ENCODE peak calls at places on chromosomes 7 and 10, in six cellular contexts. R is upper lobe of right lung, V is fibroblast of mammary gland, O is fibroblast of lung, Y is coronary artery, W is fibroblast of pulmonary artery. K is an unnamed sample.

GRCh38 chr10:64014281-64014680 is 493.1 kb downstream of the REEP3 start:
- DNase-seq in W (no peak), Y (no peak), R (no peak), V (no peak), O (no peak), K (no peak)

GRCh38 chr7:100465702-100466311 is 1.7 kb upstream of the SPACDR start:
- DNase-seq in W (peak), Y (peak), V (peak), R (peak), O (peak), K (peak)

GRCh38 chr10:110918269-110918632 is 729 bp downstream of the BBIP1 start:
- DNase-seq in Y (no peak), W (peak), O (peak), R (peak), V (peak), K (peak)

GRCh38 chr10:67225226-67225625 is 299.4 kb downstream of the LRRTM3 start:
- DNase-seq in W (no peak), Y (no peak), R (no peak), O (no peak), V (no peak), K (no peak)

GRCh38 chr7:16934947-16935742 is 53.4 kb upstream of the AGR3 start:
- DNase-seq in R (no peak), O (peak), V (peak), W (no peak), Y (no peak), K (peak)

GRCh38 chr10:118692911-118693310 is 61.9 kb downstream of the CACUL1 start:
- DNase-seq in O (peak), Y (no peak), W (peak), R (no peak), V (peak), K (peak)

GRCh38 chr7:1986366-1987083 is 246.2 kb downstream of the MAD1L1 start:
- DNase-seq in W (no peak), O (no peak), R (no peak), V (no peak), Y (no peak), K (no peak)

GRCh38 chr7:17501461-17502208 is 203.2 kb downstream of the AHR start:
- DNase-seq in V (peak), O (peak), R (no peak), W (peak), Y (no peak), K (peak)

GRCh38 chr7:90540406-90540805 is 55.7 kb upstream of the CDK14 start:
- DNase-seq in R (no peak), W (no peak), O (no peak), V (no peak), Y (no peak), K (no peak)

GRCh38 chr7:82562716-82563404 is 119.3 kb upstream of the CACNA2D1 start:
- DNase-seq in R (no peak), W (peak), O (peak), Y (no peak), V (peak), K (peak)

GRCh38 chr10:43461950-43462349 is 25.0 kb downstream of the ZNF487 start:
- DNase-seq in V (peak), R (no peak), Y (no peak), O (peak), W (peak), K (peak)

GRCh38 chr10:1516492-1517224 is 220.7 kb downstream of the ADARB2 start:
- DNase-seq in V (no peak), W (no peak), O (no peak), Y (peak), R (no peak), K (no peak)

GRCh38 chr7:100166317-100166940 is 2.0 kb downstream of the GAL3ST4 start:
- DNase-seq in V (no peak), O (no peak), Y (no peak), R (peak), W (no peak), K (no peak)

GRCh38 chr10:71998119-71998839 is 34.1 kb downstream of the CHST3 start:
- DNase-seq in R (no peak), V (no peak), Y (no peak), O (no peak), W (no peak), K (no peak)

GRCh38 chr10:2660300-2660699 is 407.0 kb upstream of the PFKP start:
- DNase-seq in R (no peak), V (no peak), Y (no peak), W (no peak), O (no peak), K (no peak)

GRCh38 chr7:101453617-101454016 is 90.9 kb downstream of the COL26A1 start:
- DNase-seq in Y (no peak), R (no peak), W (no peak), V (no peak), O (no peak), K (no peak)

GRCh38 chr7:42493436-42494198 is 256.6 kb upstream of the GLI3 start:
- DNase-seq in V (peak), R (peak), W (peak), Y (peak), O (peak), K (peak)

GRCh38 chr10:72702868-72703581 is 11.1 kb downstream of the MCU start:
- DNase-seq in W (peak), O (peak), V (peak), Y (no peak), R (no peak), K (peak)

GRCh38 chr7:149199234-149199990 is 4.1 kb downstream of the ZNF282 start:
- DNase-seq in O (no peak), R (peak), Y (no peak), V (no peak), W (peak), K (peak)

GRCh38 chr7:142787034-142787768 is 16.4 kb downstream of the PRSS2 start:
- DNase-seq in W (no peak), V (no peak), O (no peak), R (no peak), Y (no peak), K (no peak)

GRCh38 chr7:31497501-31497900 is 16.4 kb upstream of the ITPRID1 start:
- DNase-seq in V (no peak), R (no peak), Y (no peak), O (no peak), W (no peak), K (no peak)

GRCh38 chr7:155647734-155648133 is 3.3 kb downstream of the RBM33 start:
- DNase-seq in O (no peak), R (no peak), V (no peak), W (no peak), Y (no peak), K (no peak)

GRCh38 chr10:122141821-122142651 is 129.1 kb upstream of the BTBD16 start:
- DNase-seq in V (peak), Y (no peak), R (no peak), W (no peak), O (peak), K (peak)

GRCh38 chr7:107463139-107464078 is 6.4 kb upstream of the GPR22 start:
- DNase-seq in Y (peak), V (peak), W (peak), R (no peak), O (peak), K (peak)

GRCh38 chr7:100639995-100640394 is 1.4 kb downstream of the TFR2 start:
- DNase-seq in Y (no peak), W (no peak), V (no peak), R (no peak), O (no peak), K (no peak)

GRCh38 chr10:79404231-79404609 is 41.2 kb downstream of the ZCCHC24 start:
- DNase-seq in Y (peak), O (peak), V (peak), R (peak), W (peak), K (peak)

GRCh38 chr7:18363751-18364402 is 131.7 kb upstream of the HDAC9 start:
- DNase-seq in V (no peak), Y (no peak), W (no peak), R (no peak), O (no peak), K (no peak)

GRCh38 chr7:51602321-51602720 is 285.7 kb upstream of the COBL start:
- DNase-seq in W (no peak), Y (no peak), R (no peak), V (no peak), O (no peak), K (no peak)

GRCh38 chr7:2510909-2511768 is 8.4 kb upstream of the LFNG start:
- DNase-seq in R (no peak), Y (no peak), V (no peak), W (no peak), O (no peak), K (no peak)

GRCh38 chr7:64098-64521 is 128.3 kb upstream of the FAM20C start:
- DNase-seq in W (peak), O (peak), R (peak), Y (no peak), V (peak), K (peak)

GRCh38 chr7:100888988-100889760 is at the start of gene UFSP1:
- DNase-seq in R (no peak), W (no peak), V (no peak), Y (no peak), O (no peak), K (no peak)

GRCh38 chr7:139231513-139232376 is 708 bp downstream of the UBN2 start:
- DNase-seq in W (peak), V (peak), Y (peak), R (peak), O (no peak), K (peak)

GRCh38 chr7:1520574-1521234 is 9.8 kb upstream of the MAFK start:
- DNase-seq in W (peak), O (peak), Y (no peak), V (peak), R (no peak), K (peak)

GRCh38 chr7:18356195-18356645 is 139.3 kb upstream of the HDAC9 start:
- DNase-seq in O (peak), R (no peak), V (peak), W (peak), Y (no peak), K (peak)

GRCh38 chr10:131786756-131787605 is 113.8 kb upstream of the PPP2R2D start:
- DNase-seq in R (no peak), V (peak), O (peak), Y (peak), W (peak), K (peak)

GRCh38 chr7:21851445-21852043 is 94.2 kb downstream of the CDCA7L start:
- DNase-seq in V (no peak), Y (no peak), O (no peak), W (no peak), R (no peak), K (no peak)
- TF ChIP-seq CTCF in V (no peak), Y (no peak), O (no peak), W (no peak), R (no peak), K (no peak)

GRCh38 chr7:5689716-5690115 is 91.7 kb downstream of the RNF216 start:
- DNase-seq in W (peak), O (no peak), R (no peak), V (peak), Y (no peak), K (no peak)
- H3K4me3 ChIP-seq in W (no peak), O (no peak), R (no peak), V (no peak), Y (no peak), K (no peak)

GRCh38 chr10:76080406-76080805 is 649.0 kb downstream of the LRMDA start:
- DNase-seq in V (peak), O (peak), Y (no peak), W (peak), R (no peak), K (peak)

GRCh38 chr10:76082232-76082631 is 650.8 kb downstream of the LRMDA start:
- DNase-seq in W (no peak), V (peak), Y (no peak), R (no peak), O (no peak), K (no peak)

GRCh38 chr10:76085002-76085401 is 653.6 kb downstream of the LRMDA start:
- DNase-seq in Y (no peak), V (no peak), W (no peak), O (no peak), R (no peak), K (no peak)

GRCh38 chr10:76080991-76081390 is 649.6 kb downstream of the LRMDA start:
- DNase-seq in V (peak), R (no peak), O (peak), W (peak), Y (no peak), K (peak)

GRCh38 chr10:76082956-76083355 is 651.5 kb downstream of the LRMDA start:
- DNase-seq in R (no peak), V (peak), O (peak), W (peak), Y (no peak), K (peak)
- TF ChIP-seq CTCF in R (no peak), V (no peak), O (no peak), W (no peak), Y (no peak), K (no peak)

DNA sequence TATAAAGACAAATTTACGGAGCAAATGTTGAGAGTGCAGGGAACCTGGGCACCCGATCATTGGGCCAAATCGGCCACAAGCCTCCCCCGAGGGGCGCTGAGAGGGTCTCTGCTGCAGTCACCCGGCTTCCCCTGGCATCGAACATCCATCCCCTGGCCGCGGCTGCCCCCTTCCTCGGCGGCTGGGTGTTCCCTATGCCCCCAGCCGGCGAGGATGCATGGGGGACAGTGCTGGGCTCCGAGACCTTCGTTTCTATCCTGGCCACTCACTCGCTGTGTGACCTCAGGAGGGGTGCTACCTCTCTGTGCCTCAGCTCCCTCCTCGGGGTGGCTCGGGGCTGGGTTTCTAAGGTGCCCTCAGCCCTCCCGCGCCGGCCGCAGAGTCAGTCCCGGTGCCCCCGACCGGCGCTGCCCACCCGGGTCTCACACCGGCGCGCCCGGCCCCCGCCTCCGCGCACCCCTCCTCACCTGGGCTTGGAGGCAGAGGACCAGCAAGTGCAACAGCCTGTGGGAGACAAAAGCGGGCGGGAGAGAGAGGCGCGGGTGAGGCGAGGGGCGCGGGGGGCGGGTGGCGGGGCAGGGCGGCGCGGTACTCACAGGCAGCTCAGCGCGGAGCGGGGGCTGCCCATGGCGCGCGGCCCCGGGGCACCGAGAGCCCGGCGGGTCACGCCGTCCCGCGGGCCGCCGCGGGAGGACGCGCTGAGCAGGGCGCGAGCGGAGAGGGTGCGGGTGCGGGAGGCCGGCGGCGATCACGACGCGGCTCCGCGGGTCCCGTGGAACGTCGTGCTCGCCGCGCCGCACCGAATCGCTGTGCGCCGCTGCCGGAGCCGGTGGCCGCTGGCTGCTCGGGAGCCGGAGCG is at the start of gene FGF8:
- DNase-seq in W (no peak), V (no peak), O (no peak), Y (peak), R (peak), K (no peak)
- H3K4me3 ChIP-seq in W (no peak), V (no peak), O (no peak), Y (peak), R (no peak), K (no peak)

DNA sequence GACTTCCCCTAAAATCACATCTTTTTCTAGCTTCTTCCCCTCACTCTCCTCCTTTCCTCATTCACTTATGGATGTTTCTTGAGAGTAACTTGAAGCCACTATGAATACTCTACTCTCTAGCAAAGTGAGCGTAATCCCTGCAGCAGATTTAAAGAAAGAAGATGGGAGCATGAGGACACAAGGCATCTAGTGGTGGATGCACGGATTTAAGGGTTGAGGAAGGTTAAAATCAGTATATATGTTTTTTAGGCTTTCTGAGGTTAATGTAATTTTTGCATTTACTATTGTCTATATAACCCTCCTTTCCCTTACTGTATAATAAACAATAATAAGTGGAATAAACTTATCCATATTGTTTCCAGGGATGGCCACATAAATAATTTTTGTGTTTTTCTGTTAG is 495.2 kb upstream of the TPK1 start:
- DNase-seq in R (no peak), W (no peak), O (no peak), V (no peak), Y (no peak), K (no peak)
- TF ChIP-seq CTCF in R (no peak), W (no peak), O (no peak), V (no peak), Y (no peak), K (no peak)

DNA sequence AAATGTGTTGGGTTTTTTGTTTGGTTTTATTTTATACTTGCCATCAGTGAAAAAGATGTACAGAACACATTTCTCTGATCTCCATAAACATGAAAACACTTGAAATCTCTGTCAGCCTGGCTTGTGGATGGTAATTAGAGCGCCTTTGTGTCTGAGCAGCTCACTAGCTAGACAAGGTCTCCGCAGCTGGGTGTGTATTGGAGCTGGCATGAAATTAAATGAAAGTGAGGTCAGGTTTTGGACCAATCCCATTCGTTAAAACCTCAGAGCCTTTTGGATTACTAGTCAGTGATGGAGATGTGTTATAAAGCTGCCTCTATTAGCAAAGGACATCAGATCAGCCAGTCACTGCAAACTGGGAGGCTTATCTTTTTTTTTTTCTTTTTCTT is 2.7 kb downstream of the FRAT1 start:
- DNase-seq in Y (no peak), R (no peak), V (no peak), W (no peak), O (no peak), K (no peak)
- H3K4me3 ChIP-seq in Y (peak), R (peak), V (no peak), W (no peak), O (no peak), K (no peak)

GRCh38 chr7:29309041-29309860 is 114.7 kb downstream of the CHN2 start:
- DNase-seq in O (no peak), Y (no peak), R (no peak), W (no peak), V (no peak), K (no peak)
- TF ChIP-seq CTCF in O (peak), Y (no peak), R (no peak), W (peak), V (peak), K (no peak)

K was measured in fibroblast of the aortic adventitia.